ENCODE peak calls at places on chromosome 11, in ten cellular contexts. L, R, E, S, D, W, A, U, T and Q are unnamed samples.

GRCh38 chr11:13337986-13338436 is 60.4 kb downstream of the BMAL1 start:
- DNase-seq in W (no peak), A (no peak), T (no peak), S (no peak), U (no peak), L (no peak), E (no peak), D (no peak), R (peak), Q (no peak)

GRCh38 chr11:78763664-78764063 is 189.0 kb upstream of the NARS2 start:
- DNase-seq in A (no peak), S (no peak), L (no peak), R (no peak), D (no peak), E (no peak), T (no peak), W (no peak), U (no peak), Q (no peak)

GRCh38 chr11:16933756-16934603 is 80.2 kb downstream of the PLEKHA7 start:
- DNase-seq in W (no peak), A (no peak), T (no peak), E (peak), U (no peak), R (no peak), S (no peak), L (no peak), D (no peak), Q (no peak)

GRCh38 chr11:96342131-96342970 is 644 bp downstream of the MAML2 start:
- DNase-seq in R (no peak), E (no peak), D (no peak), S (no peak), T (no peak), U (no peak), A (no peak), W (no peak), L (no peak), Q (no peak)

GRCh38 chr11:71927813-71928738 is at the start of gene XNDC1N:
- DNase-seq in T (peak), U (peak), S (peak), E (peak), W (no peak), R (peak), L (peak), A (no peak), D (peak), Q (peak)

GRCh38 chr11:25094085-25094802 is 597.4 kb downstream of the LUZP2 start:
- DNase-seq in W (no peak), T (no peak), L (no peak), D (peak), S (peak), R (no peak), E (no peak), A (no peak), U (no peak), Q (no peak)

GRCh38 chr11:14424096-14424495 is 65.1 kb upstream of the RRAS2 start:
- DNase-seq in D (no peak), T (no peak), U (no peak), E (no peak), S (no peak), W (no peak), R (no peak), L (no peak), A (no peak), Q (no peak)

GRCh38 chr11:68998390-68998911 is 14.6 kb downstream of the MRGPRF start:
- DNase-seq in U (no peak), A (no peak), T (peak), E (peak), S (peak), W (peak), R (no peak), D (no peak), L (no peak), Q (peak)

GRCh38 chr11:12900496-12900895 is 108.6 kb upstream of the RASSF10 start:
- DNase-seq in R (no peak), E (no peak), L (no peak), D (peak), W (no peak), A (no peak), T (no peak), U (no peak), S (no peak), Q (no peak)

GRCh38 chr11:6587360-6587953 is 16.0 kb downstream of the RRP8 start:
- DNase-seq in D (no peak), E (no peak), A (no peak), R (no peak), L (no peak), S (no peak), W (no peak), T (peak), U (peak), Q (no peak)
- TF ChIP-seq EP300 in D (no peak), E (no peak), A (no peak), R (no peak), L (no peak), S (no peak), W (no peak), T (peak), U (no peak), Q (no peak)

GRCh38 chr11:31808268-31808667 is 2.9 kb downstream of the PAX6 start:
- DNase-seq in U (no peak), E (no peak), D (no peak), S (no peak), T (no peak), A (no peak), R (no peak), W (no peak), L (no peak), Q (no peak)
- TF ChIP-seq EP300 in U (no peak), E (no peak), D (no peak), S (no peak), T (no peak), A (no peak), R (no peak), W (no peak), L (no peak), Q (no peak)

DNA sequence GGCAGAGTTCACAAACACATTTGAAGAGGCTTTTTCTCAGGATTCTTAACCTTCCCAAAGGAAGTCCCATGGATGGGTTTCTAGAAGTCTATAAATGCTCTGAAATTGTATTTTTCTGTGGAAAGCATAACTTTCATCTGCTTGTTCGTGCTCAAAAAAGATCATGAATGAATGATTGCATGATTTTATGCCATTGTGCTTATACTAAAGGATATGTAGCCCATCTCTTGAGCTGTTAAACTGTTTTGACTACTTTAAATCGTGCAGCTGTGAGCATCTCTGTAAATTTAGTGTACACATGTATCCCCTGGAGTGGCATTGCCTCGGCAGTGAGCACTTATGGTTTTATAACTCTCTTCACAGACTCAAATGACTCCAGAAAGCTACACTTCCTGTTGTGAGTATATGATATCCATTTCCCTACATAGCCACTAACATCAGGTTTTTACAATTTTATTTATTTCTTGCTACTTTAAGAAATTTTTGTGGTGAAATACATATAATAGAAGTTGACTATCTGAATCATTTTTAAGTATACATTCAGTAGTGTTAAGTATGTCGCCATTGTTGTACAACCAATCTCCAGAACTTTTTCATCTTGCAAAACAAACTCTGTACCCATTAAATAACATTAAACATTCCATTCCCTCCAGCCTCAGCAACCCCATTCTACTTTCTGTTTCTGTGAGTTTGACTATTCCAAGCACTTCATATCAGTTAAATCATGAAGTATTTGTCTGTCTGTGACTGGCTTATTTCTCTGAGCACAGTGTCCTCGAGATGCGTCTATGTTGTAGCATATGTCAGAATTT is 8.0 kb downstream of the NEAT1 start:
- DNase-seq in T (peak), R (no peak), S (peak), D (no peak), L (no peak), U (peak), E (no peak), A (no peak), W (peak), Q (peak)
- TF ChIP-seq EP300 in T (no peak), R (no peak), S (no peak), D (no peak), L (no peak), U (no peak), E (no peak), A (no peak), W (no peak), Q (no peak)

GRCh38 chr11:45794169-45794568 is 10.8 kb upstream of the SLC35C1 start:
- DNase-seq in D (no peak), W (no peak), R (no peak), T (peak), A (no peak), S (no peak), L (no peak), E (no peak), U (peak), Q (peak)
- TF ChIP-seq EP300 in D (no peak), W (no peak), R (no peak), T (no peak), A (no peak), S (no peak), L (no peak), E (no peak), U (no peak), Q (no peak)

GRCh38 chr11:37710031-37710430 is 1112.0 kb upstream of the RAG2 start:
- DNase-seq in W (no peak), S (no peak), L (no peak), A (no peak), R (no peak), T (no peak), E (no peak), D (no peak), U (no peak), Q (no peak)

DNA sequence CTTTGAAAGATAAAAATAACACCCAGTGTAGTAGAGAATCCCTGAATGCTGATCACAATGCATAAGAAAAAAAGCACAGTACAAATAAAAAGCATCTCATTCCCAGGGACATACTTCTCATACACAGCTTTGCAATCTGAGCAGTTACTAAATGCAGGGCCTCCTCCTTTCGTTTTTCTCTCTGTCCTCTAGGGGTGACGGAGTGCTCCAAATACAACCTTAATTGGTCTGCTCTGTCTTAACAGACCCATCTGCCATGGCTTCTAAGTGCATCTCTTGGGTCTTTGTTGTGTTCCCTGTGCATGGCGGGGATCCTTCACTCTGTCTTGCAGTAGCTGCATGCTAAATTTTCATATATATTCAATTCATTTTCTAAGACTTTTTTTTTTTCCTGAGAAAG is 1114.2 kb upstream of the RAG2 start:
- DNase-seq in S (no peak), A (no peak), U (no peak), R (no peak), T (no peak), E (no peak), D (no peak), W (no peak), L (no peak), Q (no peak)
- TF ChIP-seq EP300 in S (no peak), A (no peak), U (no peak), R (no peak), T (no peak), E (no peak), D (no peak), W (no peak), L (no peak), Q (no peak)

GRCh38 chr11:105577645-105578044 is 32.2 kb upstream of the GRIA4 start:
- DNase-seq in D (no peak), U (no peak), E (no peak), S (no peak), R (no peak), L (no peak), W (no peak), T (no peak), A (no peak), Q (no peak)
- TF ChIP-seq EP300 in D (no peak), U (no peak), E (no peak), S (no peak), R (no peak), L (no peak), W (no peak), T (no peak), A (no peak), Q (no peak)

GRCh38 chr11:75195164-75195962 is 44.5 kb downstream of the SLCO2B1 start:
- DNase-seq in A (no peak), D (no peak), U (no peak), R (no peak), W (no peak), T (peak), S (peak), L (no peak), E (no peak), Q (no peak)
- TF ChIP-seq EP300 in A (no peak), D (no peak), U (no peak), R (no peak), W (no peak), T (no peak), S (no peak), L (no peak), E (no peak), Q (no peak)

GRCh38 chr11:43358670-43359431 is at the start of gene TTC17:
- DNase-seq in E (peak), W (peak), D (peak), R (peak), S (peak), T (peak), A (peak), L (peak), U (peak), Q (peak)
- TF ChIP-seq EP300 in E (no peak), W (peak), D (no peak), R (no peak), S (no peak), T (no peak), A (no peak), L (peak), U (no peak), Q (no peak)